ENCODE peak calls at places on chromosomes 12 and 14, in seven cellular contexts. M is CD8-positive, alpha-beta memory T cell; Q is HAP-1; Y is CD8-positive, alpha-beta T cell; K is HCT116; F is stomach; E is upper lobe of right lung. U is an unnamed sample.

GRCh38 chr12:121796855-121797751 is 3.6 kb upstream of the RHOF start:
- DNase-seq in E (peak; percentile 97), F (peak; percentile 98), K (peak; percentile 84), Q (peak; percentile 89), Y (no peak), M (no peak), U (no peak)

GRCh38 chr12:16437926-16438325 is 90.5 kb downstream of the MGST1 start:
- DNase-seq in M (no peak), E (no peak), F (no peak), Y (no peak), Q (no peak), K (no peak), U (no peak)

GRCh38 chr12:43238281-43238680 is 313.7 kb downstream of the ADAMTS20 start:
- DNase-seq in K (no peak), Y (no peak), F (no peak), Q (no peak), M (no peak), E (no peak), U (no peak)

GRCh38 chr14:71296184-71296583 is 388.9 kb downstream of the PCNX1 start:
- DNase-seq in Q (no peak), E (no peak), F (no peak), K (no peak), M (no peak), Y (no peak), U (no peak)

GRCh38 chr14:68386950-68387779 is 405.7 kb downstream of the ZFP36L1 start:
- DNase-seq in E (no peak), K (no peak), Y (no peak), Q (no peak), M (no peak), F (no peak), U (no peak)

GRCh38 chr12:91055976-91056375 is 1.8 kb downstream of the KERA start:
- DNase-seq in M (no peak), E (no peak), Y (no peak), Q (no peak), F (no peak), K (no peak), U (no peak)

GRCh38 chr14:65329911-65330310 is 82.6 kb upstream of the FUT8 start:
- DNase-seq in M (no peak), Y (no peak), K (no peak), E (no peak), F (no peak), Q (no peak), U (no peak)

GRCh38 chr14:80805136-80805535 is 136.4 kb downstream of the CEP128 start:
- DNase-seq in E (no peak), Y (no peak), K (no peak), M (no peak), F (no peak), Q (no peak), U (no peak)

GRCh38 chr12:94205738-94206310 is 57.4 kb downstream of the PLXNC1 start:
- DNase-seq in E (no peak), Q (no peak), Y (no peak), F (no peak), K (no peak), M (no peak), U (no peak)

GRCh38 chr12:124867389-124867930 is 3.8 kb upstream of the SCARB1 start:
- DNase-seq in F (peak; percentile 39), E (no peak), Y (no peak), Q (no peak), K (no peak), M (no peak), U (no peak)

GRCh38 chr12:88185988-88186387 is 43.9 kb downstream of the TMTC3 start:
- DNase-seq in Q (no peak), K (peak; percentile 1), M (no peak), F (no peak), Y (no peak), E (no peak), U (no peak)

GRCh38 chr12:12405882-12406281 is 49.0 kb downstream of the BORCS5 start:
- DNase-seq in K (no peak), Q (no peak), M (no peak), E (peak; percentile 81), F (peak; percentile 92), Y (no peak), U (no peak)

GRCh38 chr14:80664576-80664975 is 277.0 kb downstream of the CEP128 start:
- DNase-seq in K (no peak), Y (no peak), Q (no peak), E (no peak), M (no peak), F (no peak), U (no peak)

DNA sequence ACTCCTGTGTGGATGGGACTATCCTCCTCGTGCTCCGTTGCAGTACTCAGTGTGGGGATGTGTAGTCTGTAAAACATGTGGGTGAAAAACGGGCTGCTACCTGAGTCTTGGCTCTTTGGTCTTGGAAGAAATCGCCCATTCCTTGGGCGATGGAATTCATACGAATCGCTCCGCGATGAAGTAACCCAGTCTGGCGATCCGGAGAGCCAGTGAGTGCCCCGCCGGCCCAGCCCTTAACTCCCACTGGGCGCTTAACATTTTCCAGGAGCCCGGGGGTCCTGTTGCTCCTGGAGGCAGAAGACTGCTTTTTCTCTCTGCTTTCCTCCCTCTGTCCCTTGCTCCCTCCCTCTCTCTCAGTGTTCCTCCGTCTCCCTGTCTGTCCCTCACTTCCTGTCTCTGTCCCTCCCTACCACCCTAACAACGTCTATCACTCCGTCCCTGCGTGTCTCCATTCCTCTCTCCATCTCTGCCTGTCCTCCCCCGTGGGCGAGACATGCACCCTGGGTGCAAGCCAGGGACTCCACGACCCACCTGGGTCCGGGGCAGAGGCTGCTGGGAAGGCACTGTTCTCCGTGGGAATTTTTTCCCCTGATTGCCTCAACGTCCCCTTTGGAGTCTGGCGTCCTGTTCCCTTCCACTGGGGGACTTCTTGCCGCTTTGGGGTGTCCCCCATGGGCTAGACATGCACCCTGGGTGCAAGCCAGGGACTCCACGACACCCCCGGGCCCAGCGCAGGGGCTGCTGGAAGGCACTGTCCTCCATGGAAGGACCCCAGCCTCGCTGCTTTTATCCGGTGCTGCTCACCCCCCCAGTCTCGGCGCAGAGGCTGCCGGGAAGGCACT is 188.6 kb downstream of the ALG10 start:
- DNase-seq in Q (no peak), Y (no peak), E (no peak), K (no peak), F (no peak), M (no peak), U (no peak)
- H3K9me3 ChIP-seq in Q (peaks cover 3% of the 10 kb centered on the region), Y (no peaks in the 10 kb centered on the region), E (no peaks in the 10 kb centered on the region), K (no peaks in the 10 kb centered on the region), F (no peaks in the 10 kb centered on the region), M (no peaks in the 10 kb centered on the region), U (no peaks in the 10 kb centered on the region)

GRCh38 chr14:56107615-56108014 is 10.6 kb upstream of the PELI2 start:
- DNase-seq in Q (no peak), M (no peak), F (no peak), Y (no peak), K (no peak), E (no peak), U (no peak)
- H3K4me1 ChIP-seq in Q (no peaks in the 10 kb centered on the region), M (peaks cover under 1% of the 10 kb centered on the region), F (no peaks in the 10 kb centered on the region), Y (no peaks in the 10 kb centered on the region), K (no peaks in the 10 kb centered on the region), E (no peaks in the 10 kb centered on the region), U (no peaks in the 10 kb centered on the region)

DNA sequence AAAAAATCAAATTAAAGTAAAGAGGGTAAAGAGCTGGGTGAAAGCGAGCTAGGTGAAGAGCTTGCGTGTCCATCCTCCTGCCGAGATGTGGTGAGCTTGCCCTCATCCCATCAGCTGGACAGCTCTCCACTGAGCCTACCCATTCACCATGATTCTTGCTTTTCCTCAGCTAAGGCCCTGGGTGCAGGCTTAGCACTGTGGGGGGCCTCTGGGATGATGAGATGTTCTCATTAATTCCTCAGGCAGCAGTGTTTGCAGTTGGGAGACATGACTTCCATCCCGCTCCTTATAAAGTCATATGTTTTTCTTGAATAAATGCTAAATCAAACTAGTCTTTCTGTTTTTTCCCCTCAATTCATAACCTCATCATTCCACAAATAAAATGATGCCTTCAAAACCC is 18.0 kb downstream of the PHLDA1 start:
- DNase-seq in Y (no peak), K (no peak), M (no peak), F (no peak), Q (no peak), E (no peak), U (no peak)
- H3K9me3 ChIP-seq in Y (no peaks in the 10 kb centered on the region), K (no peaks in the 10 kb centered on the region), M (no peaks in the 10 kb centered on the region), F (no peaks in the 10 kb centered on the region), Q (no peaks in the 10 kb centered on the region), E (no peaks in the 10 kb centered on the region), U (no peaks in the 10 kb centered on the region)

GRCh38 chr14:90644882-90645281 is 171.3 kb downstream of the TTC7B start:
- DNase-seq in Q (no peak), M (no peak), E (no peak), K (no peak), Y (no peak), F (no peak), U (no peak)

GRCh38 chr14:90649557-90650135 is 166.6 kb downstream of the TTC7B start:
- DNase-seq in F (no peak), K (no peak), M (no peak), Q (no peak), E (no peak), Y (no peak), U (no peak)

GRCh38 chr14:90649096-90649495 is 167.1 kb downstream of the TTC7B start:
- DNase-seq in F (no peak), E (no peak), Y (no peak), M (no peak), K (no peak), Q (no peak), U (no peak)

GRCh38 chr14:90645842-90646443 is 170.3 kb downstream of the TTC7B start:
- DNase-seq in Y (no peak), M (no peak), K (peak; percentile 55), F (no peak), Q (no peak), E (no peak), U (no peak)

GRCh38 chr14:90647469-90647868 is 168.8 kb downstream of the TTC7B start:
- DNase-seq in Y (no peak), E (no peak), M (no peak), K (no peak), Q (no peak), F (no peak), U (no peak)
- H3K4me1 ChIP-seq in Y (no peaks in the 10 kb centered on the region), E (peaks cover 27% of the 10 kb centered on the region), M (no peaks in the 10 kb centered on the region), K (peaks cover 29% of the 10 kb centered on the region), Q (peaks cover 9% of the 10 kb centered on the region), F (no peaks in the 10 kb centered on the region), U (no peaks in the 10 kb centered on the region)

GRCh38 chr14:105854600-105855245 is 328.3 kb downstream of the TMEM121 start:
- DNase-seq in Y (peak; percentile 6), E (no peak), M (no peak), F (no peak), Q (no peak), K (no peak), U (no peak)
- H3K9me3 ChIP-seq in Y (no peaks in the 10 kb centered on the region), E (no peaks in the 10 kb centered on the region), M (no peaks in the 10 kb centered on the region), F (no peaks in the 10 kb centered on the region), Q (no peaks in the 10 kb centered on the region), K (no peaks in the 10 kb centered on the region), U (no peaks in the 10 kb centered on the region)

GRCh38 chr12:113234483-113234882 is 13.2 kb downstream of the TPCN1 start:
- DNase-seq in M (no peak), F (peak; percentile 10), Q (no peak), K (no peak), E (no peak), Y (no peak), U (no peak)
- H3K4me1 ChIP-seq in M (peaks cover 47% of the 10 kb centered on the region), F (peaks cover 9% of the 10 kb centered on the region), Q (no peaks in the 10 kb centered on the region), K (peaks cover 43% of the 10 kb centered on the region), E (peaks cover 38% of the 10 kb centered on the region), Y (peaks cover 35% of the 10 kb centered on the region), U (peaks cover 27% of the 10 kb centered on the region)